ENCODE peak calls at places on chromosome X, in four cellular contexts. One of them, this sample, is unnamed.

GRCh38 chrX:103304705-103305104 is 6.1 kb downstream of the BEX2 start:
- DNase-seq in nucleus accumbens: no peak
- DNase-seq in nephron progenitor cell: no peak
- DNase-seq in choroid plexus epithelial cell: no peak
- DNase-seq in this sample: no peak

GRCh38 chrX:130179170-130179569 is 7.4 kb downstream of the RAB33A start:
- DNase-seq in nephron progenitor cell: no peak
- DNase-seq in nucleus accumbens: no peak
- DNase-seq in choroid plexus epithelial cell: no peak
- DNase-seq in this sample: no peak

GRCh38 chrX:96538104-96538725 is 146.4 kb upstream of the DIAPH2 start:
- DNase-seq in nucleus accumbens: no peak
- DNase-seq in nephron progenitor cell: no peak
- DNase-seq in choroid plexus epithelial cell: no peak
- DNase-seq in this sample: no peak

GRCh38 chrX:9285342-9285771 is 179.5 kb upstream of the TBL1X start:
- DNase-seq in nephron progenitor cell: no peak
- DNase-seq in nucleus accumbens: no peak
- DNase-seq in choroid plexus epithelial cell: no peak
- DNase-seq in this sample: no peak

GRCh38 chrX:40809210-40809609 is 73.9 kb upstream of the MED14 start:
- DNase-seq in choroid plexus epithelial cell: peak; percentile 18
- DNase-seq in nephron progenitor cell: no peak
- DNase-seq in nucleus accumbens: no peak
- DNase-seq in this sample: no peak

GRCh38 chrX:33138677-33139249 is 72.6 kb downstream of the DMD start:
- DNase-seq in nephron progenitor cell: no peak
- DNase-seq in choroid plexus epithelial cell: peak; percentile 9
- DNase-seq in nucleus accumbens: no peak
- DNase-seq in this sample: no peak

GRCh38 chrX:10529344-10529743 is 91.0 kb downstream of the MID1 start:
- DNase-seq in nephron progenitor cell: no peak
- DNase-seq in nucleus accumbens: no peak
- DNase-seq in choroid plexus epithelial cell: no peak
- DNase-seq in this sample: no peak

GRCh38 chrX:49995021-49995731 is 72.8 kb downstream of the CLCN5 start:
- DNase-seq in nephron progenitor cell: no peak
- DNase-seq in choroid plexus epithelial cell: peak; percentile 64
- DNase-seq in nucleus accumbens: no peak
- DNase-seq in this sample: no peak

GRCh38 chrX:132219343-132219768 is at the start of gene RAP2C:
- DNase-seq in nephron progenitor cell: peak; percentile 77
- DNase-seq in nucleus accumbens: no peak
- DNase-seq in choroid plexus epithelial cell: peak; percentile 70
- DNase-seq in this sample: peak; percentile 88

GRCh38 chrX:133590703-133591505 is 175.6 kb upstream of the GPC4 start:
- DNase-seq in nephron progenitor cell: no peak
- DNase-seq in nucleus accumbens: no peak
- DNase-seq in choroid plexus epithelial cell: peak; percentile 2
- DNase-seq in this sample: no peak

GRCh38 chrX:49986058-49986457 is 63.7 kb downstream of the CLCN5 start:
- DNase-seq in choroid plexus epithelial cell: no peak
- DNase-seq in nucleus accumbens: no peak
- DNase-seq in nephron progenitor cell: no peak
- DNase-seq in this sample: no peak

GRCh38 chrX:1178580-1179057 is 33.8 kb downstream of the CRLF2 start:
- DNase-seq in nephron progenitor cell: no peak
- DNase-seq in choroid plexus epithelial cell: peak; percentile 6
- DNase-seq in nucleus accumbens: no peak
- DNase-seq in this sample: peak; percentile 11

GRCh38 chrX:101383679-101384078 is 2.3 kb downstream of the BTK start:
- DNase-seq in nephron progenitor cell: no peak
- DNase-seq in choroid plexus epithelial cell: no peak
- DNase-seq in nucleus accumbens: no peak
- DNase-seq in this sample: peak; percentile 28

GRCh38 chrX:52217494-52218160 is 32.9 kb downstream of the MAGED4 start:
- DNase-seq in choroid plexus epithelial cell: no peak
- DNase-seq in nucleus accumbens: no peak
- DNase-seq in nephron progenitor cell: no peak
- DNase-seq in this sample: no peak

GRCh38 chrX:17788439-17788838 is 51.1 kb downstream of the SCML1 start:
- DNase-seq in nephron progenitor cell: peak; percentile 30
- DNase-seq in choroid plexus epithelial cell: peak; percentile 69
- DNase-seq in nucleus accumbens: no peak
- DNase-seq in this sample: peak; percentile 54

GRCh38 chrX:6095469-6095868 is 133.2 kb downstream of the NLGN4X start:
- DNase-seq in choroid plexus epithelial cell: no peak
- DNase-seq in nucleus accumbens: no peak
- DNase-seq in nephron progenitor cell: no peak
- DNase-seq in this sample: no peak

This sample was measured in HAP-1.